ENCODE peak calls at places on chromosomes 11 and 22, in ten cellular contexts. Y is DND-41, J is endothelial cell of umbilical vein, F is fibroblast of lung, T is H1, H is hepatocyte, V is GM23248, Z is PC-9, E is GM23338, S is neural progenitor cell. U is an unnamed sample.

GRCh38 chr22:27775698-27776409 is 25.7 kb downstream of the MN1 start:
- DNase-seq in Y (no peak), J (no peak), F (no peak), T (no peak), H (no peak), V (no peak), Z (no peak), E (peak), S (peak), U (no peak)

GRCh38 chr22:50673231-50674126 is 856 bp downstream of the SHANK3 start:
- DNase-seq in Y (no peak), J (peak), F (no peak), T (peak), H (peak), V (no peak), Z (peak), E (peak), S (peak), U (no peak)

GRCh38 chr11:121533556-121534050 is 80.8 kb upstream of the SORL1-AS1 start:
- DNase-seq in Y (no peak), J (no peak), F (no peak), T (no peak), H (no peak), V (no peak), Z (no peak), E (no peak), S (no peak), U (no peak)

GRCh38 chr22:36758792-36759271 is 17.1 kb downstream of the IFT27 start:
- DNase-seq in Y (no peak), J (no peak), F (no peak), T (no peak), H (no peak), V (no peak), Z (no peak), E (no peak), S (no peak), U (no peak)

GRCh38 chr11:19978668-19979518 is 181.4 kb downstream of the DBX1 start:
- DNase-seq in Y (no peak), J (peak), F (peak), T (no peak), H (peak), V (peak), Z (peak), E (no peak), S (no peak), U (no peak)

GRCh38 chr11:33376331-33377099 is 119.3 kb downstream of the HIPK3 start:
- DNase-seq in Y (no peak), J (no peak), F (no peak), T (peak), H (peak), V (peak), Z (no peak), E (peak), S (peak), U (no peak)

GRCh38 chr11:2382927-2383822 is 6.1 kb downstream of the CD81 start:
- DNase-seq in Y (no peak), J (peak), F (peak), T (no peak), H (no peak), V (peak), Z (no peak), E (peak), S (no peak), U (no peak)

GRCh38 chr11:65900125-65900898 is at the start of gene FOSL1:
- DNase-seq in Y (peak), J (peak), F (peak), T (peak), H (peak), V (peak), Z (peak), E (peak), S (peak), U (no peak)

GRCh38 chr22:37611202-37611601 is 2.6 kb downstream of the GGA1 start:
- DNase-seq in Y (no peak), J (no peak), F (no peak), T (no peak), H (peak), V (no peak), Z (no peak), E (no peak), S (no peak), U (no peak)

GRCh38 chr11:12245091-12245490 is 132.3 kb upstream of the PARVA start:
- DNase-seq in Y (no peak), J (no peak), F (no peak), T (no peak), H (no peak), V (peak), Z (no peak), E (no peak), S (no peak), U (no peak)

GRCh38 chr22:37334859-37335818 is 52.8 kb downstream of the CYTH4 start:
- DNase-seq in Y (no peak), J (no peak), F (no peak), T (peak), H (no peak), V (peak), Z (no peak), E (peak), S (peak), U (no peak)

GRCh38 chr11:118618991-118619375 is 11.6 kb downstream of the PHLDB1 start:
- DNase-seq in Y (no peak), J (peak), F (peak), T (no peak), H (no peak), V (peak), Z (no peak), E (no peak), S (no peak), U (no peak)

GRCh38 chr22:44353063-44353440 is 40.3 kb upstream of the SHISAL1 start:
- DNase-seq in Y (no peak), J (no peak), F (no peak), T (no peak), H (no peak), V (no peak), Z (no peak), E (no peak), S (no peak), U (no peak)

GRCh38 chr22:41915783-41916493 is 1.1 kb upstream of the SHISA8 start:
- DNase-seq in Y (no peak), J (no peak), F (no peak), T (no peak), H (no peak), V (no peak), Z (no peak), E (no peak), S (peak), U (no peak)

GRCh38 chr22:41916745-41917358 is 2.0 kb upstream of the SHISA8 start:
- DNase-seq in Y (no peak), J (no peak), F (no peak), T (no peak), H (no peak), V (no peak), Z (no peak), E (no peak), S (no peak), U (no peak)

GRCh38 chr22:41917375-41917905 is 2.6 kb upstream of the SHISA8 start:
- DNase-seq in Y (no peak), J (no peak), F (no peak), T (no peak), H (no peak), V (no peak), Z (no peak), E (no peak), S (no peak), U (no peak)

GRCh38 chr22:41919357-41920224 is 4.7 kb upstream of the SHISA8 start:
- DNase-seq in Y (no peak), J (no peak), F (no peak), T (peak), H (peak), V (peak), Z (no peak), E (peak), S (peak), U (no peak)

GRCh38 chr22:41917906-41918791 is 3.3 kb upstream of the SHISA8 start:
- DNase-seq in Y (no peak), J (peak), F (peak), T (no peak), H (no peak), V (peak), Z (peak), E (no peak), S (no peak), U (no peak)
- TF ChIP-seq EZH2 in Y (no peak), J (no peak), F (no peak), T (no peak), H (no peak), V (no peak), Z (no peak), E (peak), S (no peak), U (no peak)

DNA sequence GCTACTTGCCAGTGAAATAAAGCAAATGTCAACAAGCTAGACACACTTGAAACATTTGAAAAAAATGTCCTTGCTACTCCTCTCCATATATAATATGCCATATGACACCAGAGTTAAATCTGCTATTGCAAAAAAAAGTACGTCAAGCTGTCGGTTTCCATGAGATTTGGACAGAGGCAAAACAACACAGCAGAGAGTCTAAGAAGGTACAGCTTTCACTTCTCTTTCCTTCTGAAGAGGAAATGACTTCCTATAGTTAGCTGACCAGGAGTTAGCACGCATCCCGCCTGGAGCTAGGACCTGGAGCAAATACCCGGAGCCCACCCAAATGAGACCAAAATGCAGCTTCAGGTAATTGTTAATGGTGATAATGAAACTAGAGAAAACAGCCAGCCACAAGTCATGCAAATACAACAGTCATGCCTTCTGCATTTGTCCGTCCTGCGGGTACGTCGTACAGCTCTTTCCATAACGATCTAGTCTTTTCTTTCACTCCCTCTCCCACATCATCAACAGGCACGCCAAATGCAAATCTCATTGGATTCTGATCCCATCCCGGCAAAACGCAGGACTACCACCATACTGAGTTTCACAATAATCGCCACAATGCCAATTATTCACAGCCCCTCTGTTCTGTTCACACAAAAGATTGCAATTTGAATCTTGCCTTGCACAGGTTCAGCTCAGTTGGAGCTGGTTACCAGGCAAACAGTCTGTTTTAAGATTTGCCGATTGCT is 395.0 kb upstream of the CCDC90B start:
- DNase-seq in Y (no peak), J (no peak), F (no peak), T (no peak), H (no peak), V (peak), Z (no peak), E (no peak), S (peak), U (no peak)
- H3K4me3 ChIP-seq in Y (no peak), J (no peak), F (no peak), T (no peak), H (no peak), V (peak), Z (no peak), E (no peak), S (peak), U (peak)

GRCh38 chr11:72625746-72626636 is 48.2 kb downstream of the PDE2A start:
- DNase-seq in Y (no peak), J (peak), F (peak), T (no peak), H (peak), V (no peak), Z (no peak), E (peak), S (no peak), U (no peak)
- TF ChIP-seq EZH2 in Y (no peak), J (no peak), F (no peak), T (no peak), H (no peak), V (no peak), Z (no peak), E (no peak), S (no peak), U (no peak)

DNA sequence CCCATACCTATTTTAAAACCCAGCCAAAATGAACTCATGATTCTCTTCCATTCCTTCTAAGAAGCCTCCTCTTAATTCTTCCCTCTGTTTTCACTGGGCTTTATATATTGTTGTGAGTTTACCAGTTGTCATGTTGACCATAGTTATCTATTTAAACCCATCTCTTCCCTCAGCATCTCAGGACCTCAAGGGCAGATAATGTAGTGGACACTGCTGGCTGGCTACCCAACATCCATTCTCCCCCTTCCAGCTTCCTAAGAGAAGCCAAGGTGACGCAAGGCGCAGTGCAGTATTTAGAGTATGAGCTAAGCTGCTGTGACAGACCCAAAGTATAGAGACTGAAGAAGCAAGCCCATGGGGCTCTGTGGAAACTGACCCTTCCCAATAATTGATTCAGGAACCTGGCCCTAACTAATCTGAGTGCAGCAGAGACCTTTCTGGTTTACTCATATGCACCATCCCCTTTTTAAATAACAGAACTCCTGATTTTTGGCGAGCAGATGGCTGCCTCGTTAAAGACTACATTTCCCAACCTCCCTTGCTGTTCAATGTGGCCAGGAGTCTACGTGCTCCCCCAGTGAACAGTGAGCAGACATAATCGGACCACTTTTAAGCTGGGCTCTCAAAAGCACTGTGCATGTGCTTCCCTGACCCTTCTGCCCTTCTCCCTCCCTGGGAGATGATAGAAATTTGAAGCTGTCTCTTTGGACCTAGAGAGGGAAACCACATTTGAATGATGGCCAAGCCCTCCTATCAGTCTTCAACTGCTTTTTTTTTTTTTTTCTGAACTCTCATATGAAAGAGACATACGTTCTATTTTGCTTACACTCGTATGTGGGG is 28.1 kb upstream of the CREB3L1 start:
- DNase-seq in Y (no peak), J (no peak), F (peak), T (no peak), H (no peak), V (peak), Z (peak), E (no peak), S (no peak), U (no peak)
- H3K4me3 ChIP-seq in Y (no peak), J (no peak), F (no peak), T (no peak), H (no peak), V (no peak), Z (no peak), E (no peak), S (no peak), U (no peak)

GRCh38 chr11:94740975-94741707 is 27.0 kb upstream of the AMOTL1 start:
- DNase-seq in Y (no peak), J (peak), F (peak), T (peak), H (peak), V (peak), Z (peak), E (peak), S (peak), U (no peak)
- TF ChIP-seq EZH2 in Y (no peak), J (no peak), F (no peak), T (peak), H (no peak), V (no peak), Z (no peak), E (no peak), S (no peak), U (no peak)

GRCh38 chr22:22935546-22936157 is 48.0 kb downstream of the IGLL5 start:
- DNase-seq in Y (no peak), J (no peak), F (no peak), T (no peak), H (no peak), V (no peak), Z (no peak), E (peak), S (no peak), U (no peak)
- H3K4me3 ChIP-seq in Y (no peak), J (no peak), F (no peak), T (no peak), H (no peak), V (no peak), Z (no peak), E (no peak), S (no peak), U (no peak)

GRCh38 chr11:7673724-7674434 is 579 bp upstream of the CYB5R2 start:
- DNase-seq in Y (no peak), J (no peak), F (peak), T (peak), H (peak), V (peak), Z (no peak), E (peak), S (peak), U (no peak)
- TF ChIP-seq EZH2 in Y (no peak), J (no peak), F (no peak), T (no peak), H (no peak), V (no peak), Z (no peak), E (no peak), S (peak), U (no peak)